ENCODE peak calls at places on chromosomes 4 and X, in four cellular contexts. I is fibroblast of lung, B is testis, Q is trophoblast cell. U is an unnamed sample. For H3K4me1 and H3K36me3, the result is how much of the 10 kb centered on the place peaks cover.

GRCh38 chrX:84216406-84216805 is 28.4 kb upstream of the RPS6KA6 start:
- DNase-seq in I (no peak), B (no peak), Q (no peak), U (no peak)

GRCh38 chr4:170087163-170087700 is 2.5 kb downstream of the AADAT start:
- DNase-seq in I (peak), B (no peak), Q (no peak), U (no peak)

GRCh38 chrX:135384161-135384836 is 37.4 kb upstream of the SMIM10L2A start:
- DNase-seq in I (no peak), B (no peak), Q (no peak), U (peak)

GRCh38 chr4:143338313-143338712 is 1.6 kb downstream of the GAB1 start:
- DNase-seq in I (no peak), B (no peak), Q (no peak), U (no peak)

GRCh38 chrX:56994375-56995270 is 718 bp downstream of the SPIN3 start:
- DNase-seq in I (peak), B (no peak), Q (no peak), U (no peak)

GRCh38 chr4:67220848-67221247 is 324.5 kb downstream of the CENPC start:
- DNase-seq in I (no peak), B (no peak), Q (no peak), U (no peak)

GRCh38 chrX:65610040-65610439 is 57.4 kb upstream of the MSN start:
- DNase-seq in I (no peak), B (no peak), Q (no peak), U (no peak)

GRCh38 chr4:168656055-168656660 is 159.3 kb downstream of the PALLD start:
- DNase-seq in I (peak), B (no peak), Q (no peak), U (no peak)

GRCh38 chr4:22391548-22391947 is 124.3 kb downstream of the ADGRA3 start:
- DNase-seq in I (peak), B (no peak), Q (peak), U (no peak)

GRCh38 chr4:12179264-12179616 is 750.5 kb upstream of the HS3ST1 start:
- DNase-seq in I (no peak), B (peak), Q (no peak), U (no peak)

GRCh38 chr4:27100713-27101112 is 240.1 kb downstream of the STIM2 start:
- DNase-seq in I (peak), B (no peak), Q (peak), U (no peak)

GRCh38 chr4:158861766-158862165 is 92.9 kb downstream of the FNIP2 start:
- DNase-seq in I (no peak), B (no peak), Q (no peak), U (no peak)

GRCh38 chr4:9758641-9759317 is 22.7 kb upstream of the DRD5 start:
- DNase-seq in I (no peak), B (no peak), Q (no peak), U (no peak)

GRCh38 chr4:159979953-159980352 is 877.1 kb downstream of the RAPGEF2 start:
- DNase-seq in I (no peak), B (no peak), Q (no peak), U (no peak)

GRCh38 chr4:120084327-120084726 is 17.7 kb upstream of the MAD2L1 start:
- DNase-seq in I (no peak), B (no peak), Q (no peak), U (no peak)

GRCh38 chr4:7132730-7133582 is 59.4 kb upstream of the SORCS2 start:
- DNase-seq in I (peak), B (no peak), Q (no peak), U (no peak)

GRCh38 chr4:116343809-116344208 is 741.6 kb downstream of the TRAM1L1 start:
- DNase-seq in I (no peak), B (no peak), Q (no peak), U (no peak)

GRCh38 chr4:164424852-164425251 is 329.1 kb upstream of the SMIM31 start:
- DNase-seq in I (no peak), B (no peak), Q (no peak), U (no peak)

GRCh38 chr4:165403667-165404066 is 24.9 kb downstream of the CPE start:
- DNase-seq in I (no peak), B (no peak), Q (no peak), U (no peak)

DNA sequence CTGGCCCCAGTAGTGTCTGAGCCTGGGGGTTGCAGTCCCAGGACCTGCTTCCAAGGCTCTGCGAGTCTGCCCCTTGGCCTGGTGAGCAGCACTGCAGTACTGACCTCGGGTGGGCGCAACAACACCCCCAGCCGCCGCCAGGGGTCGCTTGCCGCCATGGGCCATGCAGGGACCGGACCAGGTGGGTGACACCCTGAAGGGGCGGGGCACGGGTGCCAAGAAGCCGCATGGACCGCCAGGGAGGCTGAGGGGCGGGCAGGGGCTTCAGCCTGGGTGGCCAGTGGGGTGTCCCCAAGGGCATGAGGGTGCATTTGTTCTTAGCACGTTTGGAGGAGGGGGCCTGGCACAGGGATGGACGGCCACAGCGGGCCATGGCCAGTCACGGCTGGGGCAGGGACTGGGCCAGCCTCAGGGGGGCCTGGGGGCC is 25.0 kb downstream of the TACC3 start:
- DNase-seq in I (peak), B (peak), Q (peak), U (peak)
- H3K4me1 ChIP-seq in I (under half), B (under half), Q (under half), U (under half)

GRCh38 chrX:10157545-10157944 is 770 bp downstream of the CLCN4 start:
- DNase-seq in I (peak), B (no peak), Q (no peak), U (no peak)
- H3K27ac ChIP-seq in I (no peak), B (peak), Q (no peak), U (no peak)

GRCh38 chrX:119625843-119626242 is 19.6 kb upstream of the NKRF start:
- DNase-seq in I (no peak), B (no peak), Q (no peak), U (no peak)

GRCh38 chrX:119622356-119623232 is 16.4 kb upstream of the NKRF start:
- DNase-seq in I (peak), B (peak), Q (no peak), U (no peak)

GRCh38 chrX:119624417-119624816 is 18.2 kb upstream of the NKRF start:
- DNase-seq in I (no peak), B (no peak), Q (no peak), U (no peak)

GRCh38 chrX:119624951-119625668 is 18.9 kb upstream of the NKRF start:
- DNase-seq in I (no peak), B (no peak), Q (no peak), U (no peak)
- H3K36me3 ChIP-seq in I (under half), B (under half), Q (under half), U (under half)

GRCh38 chr4:2284934-2285664 is 23.2 kb upstream of the MXD4 start:
- DNase-seq in I (peak), B (no peak), Q (no peak), U (no peak)
- H3K4me1 ChIP-seq in I (under half), B (under half), Q (under half), U (half or more)

GRCh38 chr4:1299301-1299860 is 9.7 kb downstream of the MAEA start:
- DNase-seq in I (no peak), B (no peak), Q (no peak), U (no peak)
- H3K27ac ChIP-seq in I (no peak), B (no peak), Q (no peak), U (no peak)

DNA sequence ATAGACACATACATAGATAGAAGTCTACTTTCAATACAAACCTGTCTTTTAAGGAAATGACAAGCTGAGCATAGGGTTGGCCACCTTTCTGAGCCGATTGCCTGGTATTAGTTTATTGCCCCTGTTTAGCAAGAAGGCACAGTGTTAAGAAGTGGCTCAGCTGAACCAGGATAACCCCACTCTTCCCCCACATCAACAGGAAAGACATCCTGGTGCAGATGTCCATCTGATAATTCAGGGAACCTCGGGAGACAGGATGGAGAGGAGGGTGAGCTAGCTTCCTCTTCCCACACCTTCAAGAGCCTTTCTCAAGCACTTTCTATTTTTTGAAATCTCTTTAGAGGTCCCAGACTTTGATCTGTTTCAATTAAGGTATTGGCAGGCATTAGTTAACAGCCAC is 52.3 kb downstream of the PKD2 start:
- DNase-seq in I (no peak), B (no peak), Q (no peak), U (no peak)
- H3K36me3 ChIP-seq in I (under half), B (under half), Q (under half), U (under half)

GRCh38 chr4:140243345-140243753 is 89.4 kb upstream of the MAML3 start:
- DNase-seq in I (no peak), B (no peak), Q (no peak), U (no peak)
- H3K4me1 ChIP-seq in I (under half), B (under half), Q (under half), U (under half)

GRCh38 chr4:182564966-182565365 is 321.8 kb downstream of the TENM3 start:
- DNase-seq in I (no peak), B (no peak), Q (no peak), U (no peak)
- H3K27ac ChIP-seq in I (no peak), B (no peak), Q (no peak), U (no peak)

GRCh38 chr4:2745981-2746806 is 9.9 kb downstream of the TNIP2 start:
- DNase-seq in I (peak), B (no peak), Q (peak), U (peak)
- H3K36me3 ChIP-seq in I (under half), B (under half), Q (half or more), U (under half)